ENCODE peak calls at places on chromosomes 7 and 10, in six cellular contexts. C is CD8-positive, alpha-beta memory T cell; I is stimulated activated CD8-positive, alpha-beta memory T cell treated with anti-CD3 and anti-CD28 coated beads, Interleukin-15, amount 100 ng/mL, for 48 hours; K is NCI-H446; V is activated naive CD4-positive, alpha-beta T cell treated with anti-CD3 and anti-CD28 coated beads for 36 hours; H is HepG2. R is an unnamed sample.

GRCh38 chr10:13652860-13653259 is 66.1 kb downstream of the PRPF18 start:
- DNase-seq in H (no peak), V (peak), I (no peak), C (no peak), K (no peak), R (no peak)

GRCh38 chr7:133650067-133650466 is 397.2 kb downstream of the EXOC4 start:
- DNase-seq in I (no peak), H (no peak), V (no peak), C (no peak), K (no peak), R (no peak)

GRCh38 chr7:26593405-26593804 is 271.0 kb downstream of the SKAP2 start:
- DNase-seq in V (no peak), K (peak), I (no peak), H (no peak), C (no peak), R (no peak)

GRCh38 chr7:18952846-18953245 is 164.6 kb downstream of the TWIST1 start:
- DNase-seq in C (no peak), H (no peak), K (no peak), V (no peak), I (no peak), R (no peak)

GRCh38 chr7:1785839-1786238 is 115.8 kb downstream of the ELFN1 start:
- DNase-seq in H (no peak), K (no peak), V (no peak), I (no peak), C (no peak), R (no peak)

GRCh38 chr10:133276435-133277201 is at the start of gene ADAM8:
- DNase-seq in V (peak), K (no peak), C (peak), H (no peak), I (peak), R (no peak)

GRCh38 chr10:113381906-113382562 is 170.8 kb upstream of the HABP2 start:
- DNase-seq in V (peak), H (no peak), K (no peak), C (peak), I (peak), R (no peak)

GRCh38 chr10:69703766-69704191 is 73.7 kb downstream of the FAM241B start:
- DNase-seq in I (no peak), C (no peak), V (no peak), H (no peak), K (no peak), R (no peak)

GRCh38 chr10:97171001-97171400 is 14.8 kb downstream of the SLIT1 start:
- DNase-seq in K (no peak), C (no peak), H (no peak), I (no peak), V (no peak), R (no peak)

GRCh38 chr10:93081834-93082233 is 8.1 kb downstream of the CYP26A1 start:
- DNase-seq in H (peak), I (no peak), K (no peak), V (no peak), C (no peak), R (no peak)

GRCh38 chr7:13057462-13058200 is 370.2 kb downstream of the ARL4A start:
- DNase-seq in V (no peak), I (no peak), C (no peak), H (no peak), K (no peak), R (no peak)

GRCh38 chr10:17006631-17007161 is 122.9 kb downstream of the CUBN start:
- DNase-seq in C (no peak), H (no peak), V (no peak), I (no peak), K (no peak), R (no peak)

GRCh38 chr7:17463511-17464085 is 165.1 kb downstream of the AHR start:
- DNase-seq in V (no peak), K (no peak), H (no peak), C (no peak), I (no peak), R (no peak)

GRCh38 chr7:23863209-23863798 is 153.3 kb downstream of the STK31 start:
- DNase-seq in K (no peak), H (peak), I (no peak), V (peak), C (no peak), R (peak)

GRCh38 chr7:98472391-98473002 is 71.6 kb upstream of the BAIAP2L1 start:
- DNase-seq in I (no peak), H (no peak), C (no peak), K (no peak), V (no peak), R (no peak)

GRCh38 chr7:129489491-129489890 is 12.8 kb upstream of the SMKR1 start:
- DNase-seq in C (no peak), V (no peak), K (no peak), I (no peak), H (peak), R (no peak)

GRCh38 chr7:141016349-141016748 is 1.6 kb upstream of the MRPS33 start:
- DNase-seq in K (no peak), C (no peak), I (no peak), H (no peak), V (no peak), R (no peak)

GRCh38 chr7:150753826-150754603 is 16.8 kb downstream of the GIMAP5 start:
- DNase-seq in I (no peak), C (no peak), V (peak), K (no peak), H (peak), R (no peak)

GRCh38 chr10:129916506-129916995 is 47.5 kb downstream of the EBF3 start:
- DNase-seq in C (no peak), V (no peak), H (no peak), I (no peak), K (no peak), R (no peak)

GRCh38 chr10:7551891-7552731 is 114.7 kb downstream of the ITIH5 start:
- DNase-seq in V (no peak), I (no peak), H (no peak), C (no peak), K (no peak), R (no peak)

GRCh38 chr10:115525141-115525540 is 432.0 kb downstream of the ATRNL1 start:
- DNase-seq in I (no peak), K (no peak), C (no peak), V (no peak), H (no peak), R (no peak)

GRCh38 chr10:35392482-35393230 is 56.3 kb downstream of the CCNY start:
- DNase-seq in V (no peak), I (no peak), K (no peak), C (no peak), H (no peak), R (no peak)

GRCh38 chr10:47008769-47009168 is 97.5 kb downstream of the PTPN20 start:
- DNase-seq in I (no peak), H (no peak), K (no peak), V (no peak), C (no peak), R (no peak)

R was measured in LNCaP clone FGC.